ENCODE peak calls at places on chromosomes 4 and X, in four cellular contexts. One of them, this sample, is unnamed.

GRCh38 chr4:101865501-101866062 is 75.1 kb downstream of the BANK1 start:
- DNase-seq in mesenchymal stem cell: peak
- DNase-seq in OCI-LY7: no peak
- DNase-seq in foreskin fibroblast: no peak
- DNase-seq in this sample: no peak

GRCh38 chr4:154004859-154005520 is 216.1 kb upstream of the SFRP2 start:
- DNase-seq in mesenchymal stem cell: peak
- DNase-seq in OCI-LY7: no peak
- DNase-seq in foreskin fibroblast: peak
- DNase-seq in this sample: no peak

GRCh38 chr4:110484029-110484428 is 8.1 kb downstream of the ENPEP start:
- DNase-seq in OCI-LY7: peak
- DNase-seq in mesenchymal stem cell: no peak
- DNase-seq in foreskin fibroblast: no peak
- DNase-seq in this sample: no peak

GRCh38 chr4:122796801-122797404 is 29.7 kb upstream of the FGF2 start:
- DNase-seq in OCI-LY7: no peak
- DNase-seq in mesenchymal stem cell: no peak
- DNase-seq in foreskin fibroblast: no peak
- DNase-seq in this sample: no peak

GRCh38 chr4:5810770-5811430 is 82.0 kb downstream of the CRMP1 start:
- DNase-seq in OCI-LY7: no peak
- DNase-seq in mesenchymal stem cell: no peak
- DNase-seq in foreskin fibroblast: no peak
- DNase-seq in this sample: no peak

GRCh38 chrX:130158311-130158710 is 7.3 kb downstream of the AIFM1 start:
- DNase-seq in OCI-LY7: no peak
- DNase-seq in mesenchymal stem cell: no peak
- DNase-seq in foreskin fibroblast: no peak
- DNase-seq in this sample: no peak

GRCh38 chrX:109190542-109190941 is 291.3 kb downstream of the GUCY2F start:
- DNase-seq in foreskin fibroblast: no peak
- DNase-seq in mesenchymal stem cell: no peak
- DNase-seq in OCI-LY7: no peak
- DNase-seq in this sample: no peak

GRCh38 chr4:39820186-39820585 is 122.2 kb downstream of the UBE2K start:
- DNase-seq in OCI-LY7: no peak
- DNase-seq in foreskin fibroblast: no peak
- DNase-seq in mesenchymal stem cell: no peak
- DNase-seq in this sample: no peak

DNA sequence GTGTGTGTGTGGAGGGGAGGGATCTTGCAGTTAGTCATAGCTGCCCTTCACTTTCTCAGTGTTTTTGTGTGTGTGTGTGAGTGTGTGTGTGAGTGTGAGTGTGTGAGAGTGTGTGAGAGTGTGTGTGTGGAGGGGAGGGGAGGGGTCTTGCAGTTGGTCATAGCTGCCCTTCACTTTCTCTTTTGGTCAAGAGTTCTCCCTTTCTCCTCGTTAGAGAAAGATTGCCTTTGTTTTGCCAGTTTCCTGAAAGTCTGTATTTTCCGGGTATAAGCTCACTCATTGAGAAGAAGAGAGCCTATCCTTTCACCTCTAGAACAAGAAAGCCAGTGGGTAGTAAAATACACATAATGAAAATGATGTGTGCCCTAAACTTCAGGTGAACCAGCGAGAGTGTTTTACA is 75.2 kb upstream of the ENPP6 start:
- DNase-seq in mesenchymal stem cell: no peak
- DNase-seq in OCI-LY7: no peak
- DNase-seq in foreskin fibroblast: no peak
- DNase-seq in this sample: no peak
- H3K4me3 ChIP-seq in mesenchymal stem cell: no peak
- H3K4me3 ChIP-seq in OCI-LY7: no peak
- H3K4me3 ChIP-seq in foreskin fibroblast: no peak
- H3K4me3 ChIP-seq in this sample: no peak

GRCh38 chrX:581066-581465 is 49.5 kb upstream of the SHOX start:
- DNase-seq in mesenchymal stem cell: no peak
- DNase-seq in foreskin fibroblast: no peak
- DNase-seq in OCI-LY7: no peak
- DNase-seq in this sample: no peak
- H3K4me3 ChIP-seq in mesenchymal stem cell: no peak
- H3K4me3 ChIP-seq in foreskin fibroblast: no peak
- H3K4me3 ChIP-seq in OCI-LY7: no peak
- H3K4me3 ChIP-seq in this sample: no peak

GRCh38 chrX:41010188-41010846 is 74.9 kb upstream of the USP9X start:
- DNase-seq in OCI-LY7: no peak
- DNase-seq in mesenchymal stem cell: peak
- DNase-seq in foreskin fibroblast: peak
- DNase-seq in this sample: peak
- H3K4me3 ChIP-seq in OCI-LY7: no peak
- H3K4me3 ChIP-seq in mesenchymal stem cell: peak
- H3K4me3 ChIP-seq in foreskin fibroblast: peak
- H3K4me3 ChIP-seq in this sample: peak

DNA sequence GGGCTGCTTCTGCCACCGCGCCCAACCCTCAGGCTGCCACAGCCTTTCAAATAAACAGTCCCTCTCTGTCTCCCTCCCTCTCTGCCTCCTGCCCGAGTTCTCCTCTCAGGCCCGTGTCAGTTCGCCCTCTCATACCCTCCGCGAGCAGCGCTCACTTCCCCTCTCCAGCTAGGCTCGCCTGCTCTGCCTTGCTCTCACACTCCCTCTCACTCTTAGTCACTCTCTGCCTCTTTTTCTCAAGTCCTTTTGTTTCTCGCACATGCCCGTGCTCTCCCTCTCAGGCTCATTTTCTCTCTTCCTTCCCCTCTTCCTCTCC is 3.2 kb downstream of the EFNB1 start:
- DNase-seq in mesenchymal stem cell: peak
- DNase-seq in foreskin fibroblast: peak
- DNase-seq in OCI-LY7: peak
- DNase-seq in this sample: peak
- H3K4me3 ChIP-seq in mesenchymal stem cell: peak
- H3K4me3 ChIP-seq in foreskin fibroblast: peak
- H3K4me3 ChIP-seq in OCI-LY7: no peak
- H3K4me3 ChIP-seq in this sample: peak

This sample was measured in lower lobe of right lung.